ENCODE peak calls at places on chromosomes 7 and 10, in six cellular contexts. One of them, this sample, is unnamed. For H3K36me3, the result is how much of the 10 kb centered on the place peaks cover.

GRCh38 chr7:47691974-47692373 is 110.1 kb upstream of the TNS3 start:
- DNase-seq in IMR-90: no peak
- DNase-seq in GM23248: no peak
- DNase-seq in neural progenitor cell: no peak
- DNase-seq in neuronal stem cell: no peak
- DNase-seq in mesendoderm: no peak
- DNase-seq in this sample: no peak

GRCh38 chr10:23095966-23096813 is 811 bp downstream of the MSRB2 start:
- DNase-seq in neural progenitor cell: peak
- DNase-seq in IMR-90: peak
- DNase-seq in GM23248: peak
- DNase-seq in mesendoderm: peak
- DNase-seq in neuronal stem cell: peak
- DNase-seq in this sample: no peak

GRCh38 chr10:87623191-87623590 is 36.5 kb upstream of the PAPSS2 start:
- DNase-seq in neuronal stem cell: no peak
- DNase-seq in mesendoderm: no peak
- DNase-seq in neural progenitor cell: no peak
- DNase-seq in GM23248: no peak
- DNase-seq in IMR-90: no peak
- DNase-seq in this sample: no peak

GRCh38 chr7:27186450-27187157 is 1.6 kb upstream of the HOXA11 start:
- DNase-seq in IMR-90: no peak
- DNase-seq in GM23248: no peak
- DNase-seq in mesendoderm: no peak
- DNase-seq in neuronal stem cell: no peak
- DNase-seq in neural progenitor cell: no peak
- DNase-seq in this sample: no peak

GRCh38 chr7:101664893-101665471 is 35.9 kb upstream of the MYL10 start:
- DNase-seq in IMR-90: no peak
- DNase-seq in mesendoderm: peak
- DNase-seq in neuronal stem cell: no peak
- DNase-seq in neural progenitor cell: no peak
- DNase-seq in GM23248: no peak
- DNase-seq in this sample: no peak

GRCh38 chr10:102229810-102230263 is 3.7 kb downstream of the ELOVL3 start:
- DNase-seq in mesendoderm: peak
- DNase-seq in GM23248: peak
- DNase-seq in neural progenitor cell: peak
- DNase-seq in neuronal stem cell: peak
- DNase-seq in IMR-90: peak
- DNase-seq in this sample: no peak

GRCh38 chr10:59019603-59020002 is 156.8 kb upstream of the PHYHIPL start:
- DNase-seq in neural progenitor cell: peak
- DNase-seq in GM23248: peak
- DNase-seq in mesendoderm: no peak
- DNase-seq in neuronal stem cell: peak
- DNase-seq in IMR-90: no peak
- DNase-seq in this sample: no peak

GRCh38 chr10:105594301-105594700 is 953.2 kb downstream of the SORCS3 start:
- DNase-seq in neural progenitor cell: no peak
- DNase-seq in neuronal stem cell: no peak
- DNase-seq in GM23248: no peak
- DNase-seq in mesendoderm: no peak
- DNase-seq in IMR-90: no peak
- DNase-seq in this sample: no peak

GRCh38 chr7:77740257-77740656 is 44.0 kb downstream of the RSBN1L start:
- DNase-seq in IMR-90: no peak
- DNase-seq in neuronal stem cell: no peak
- DNase-seq in GM23248: no peak
- DNase-seq in neural progenitor cell: no peak
- DNase-seq in mesendoderm: no peak
- DNase-seq in this sample: no peak

DNA sequence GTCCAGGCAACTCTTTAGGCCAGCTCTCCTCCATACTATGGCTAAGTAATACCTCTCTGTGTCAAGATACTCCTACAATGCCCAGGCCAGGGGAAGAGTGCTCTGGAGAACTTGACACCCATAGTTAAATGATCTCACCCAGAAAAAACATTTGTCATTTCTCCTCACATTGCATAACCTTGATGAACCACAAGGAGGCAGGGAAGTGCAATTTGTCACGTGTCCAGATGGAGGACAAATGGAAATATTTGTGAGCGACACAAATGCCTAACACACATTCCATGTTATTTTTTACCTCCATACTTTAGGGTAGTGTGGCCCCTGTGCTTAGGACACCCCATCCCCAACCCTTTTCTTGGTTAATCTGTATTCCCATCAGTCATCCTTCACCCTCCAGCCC is 78.3 kb downstream of the HTR7 start:
- DNase-seq in neuronal stem cell: no peak
- DNase-seq in GM23248: peak
- DNase-seq in IMR-90: peak
- DNase-seq in mesendoderm: peak
- DNase-seq in neural progenitor cell: peak
- DNase-seq in this sample: no peak
- H3K9ac ChIP-seq in neuronal stem cell: no peak
- H3K9ac ChIP-seq in GM23248: no peak
- H3K9ac ChIP-seq in IMR-90: no peak
- H3K9ac ChIP-seq in mesendoderm: no peak
- H3K9ac ChIP-seq in neural progenitor cell: no peak
- H3K9ac ChIP-seq in this sample: no peak

DNA sequence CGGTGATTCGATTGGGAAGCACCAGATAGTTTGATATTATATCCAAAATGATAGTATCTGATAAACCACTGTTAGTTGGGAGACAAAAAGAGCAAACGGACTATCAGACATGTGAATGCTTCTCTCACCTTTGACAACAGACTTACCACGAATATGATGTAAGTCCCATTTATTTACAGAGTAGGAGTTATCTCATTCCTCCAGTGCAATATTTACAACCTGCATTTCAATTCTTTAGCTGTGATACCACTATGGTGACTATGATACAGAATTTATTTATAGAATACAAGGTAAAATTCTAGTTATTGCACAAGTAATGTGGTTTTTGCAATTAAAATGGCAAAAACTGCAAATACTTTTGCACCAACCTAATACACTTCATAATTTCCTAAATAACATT is 61.6 kb downstream of the ESYT2 start:
- DNase-seq in neural progenitor cell: no peak
- DNase-seq in neuronal stem cell: no peak
- DNase-seq in GM23248: no peak
- DNase-seq in mesendoderm: no peak
- DNase-seq in IMR-90: peak
- DNase-seq in this sample: no peak
- H3K36me3 ChIP-seq in neural progenitor cell: under half
- H3K36me3 ChIP-seq in neuronal stem cell: under half
- H3K36me3 ChIP-seq in GM23248: under half
- H3K36me3 ChIP-seq in mesendoderm: under half
- H3K36me3 ChIP-seq in IMR-90: under half
- H3K36me3 ChIP-seq in this sample: under half

DNA sequence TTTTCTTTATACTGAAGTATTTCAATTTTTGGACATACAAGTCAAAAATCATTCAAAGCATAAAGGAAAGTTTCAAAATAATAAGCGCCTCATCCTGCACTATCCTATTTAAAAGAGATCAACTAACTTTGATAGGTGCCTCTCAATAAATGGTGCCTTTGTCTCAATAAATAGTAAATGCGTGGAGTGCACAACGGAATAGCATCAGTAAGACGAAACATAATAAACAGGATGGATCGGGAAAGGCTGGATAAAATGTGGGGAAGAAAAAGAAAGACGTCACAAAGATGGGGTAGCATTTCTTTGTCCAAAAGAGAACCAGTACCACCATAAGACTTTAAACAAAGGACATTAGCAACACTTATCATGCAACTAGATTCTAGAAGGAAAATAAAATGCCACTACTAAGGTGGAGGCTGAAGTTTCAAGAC is 574 bp upstream of the PRKAR2B start:
- DNase-seq in mesendoderm: no peak
- DNase-seq in neuronal stem cell: no peak
- DNase-seq in GM23248: no peak
- DNase-seq in neural progenitor cell: no peak
- DNase-seq in IMR-90: peak
- DNase-seq in this sample: no peak
- H3K27ac ChIP-seq in mesendoderm: no peak
- H3K27ac ChIP-seq in neuronal stem cell: peak
- H3K27ac ChIP-seq in GM23248: no peak
- H3K27ac ChIP-seq in neural progenitor cell: no peak
- H3K27ac ChIP-seq in IMR-90: no peak
- H3K27ac ChIP-seq in this sample: no peak

DNA sequence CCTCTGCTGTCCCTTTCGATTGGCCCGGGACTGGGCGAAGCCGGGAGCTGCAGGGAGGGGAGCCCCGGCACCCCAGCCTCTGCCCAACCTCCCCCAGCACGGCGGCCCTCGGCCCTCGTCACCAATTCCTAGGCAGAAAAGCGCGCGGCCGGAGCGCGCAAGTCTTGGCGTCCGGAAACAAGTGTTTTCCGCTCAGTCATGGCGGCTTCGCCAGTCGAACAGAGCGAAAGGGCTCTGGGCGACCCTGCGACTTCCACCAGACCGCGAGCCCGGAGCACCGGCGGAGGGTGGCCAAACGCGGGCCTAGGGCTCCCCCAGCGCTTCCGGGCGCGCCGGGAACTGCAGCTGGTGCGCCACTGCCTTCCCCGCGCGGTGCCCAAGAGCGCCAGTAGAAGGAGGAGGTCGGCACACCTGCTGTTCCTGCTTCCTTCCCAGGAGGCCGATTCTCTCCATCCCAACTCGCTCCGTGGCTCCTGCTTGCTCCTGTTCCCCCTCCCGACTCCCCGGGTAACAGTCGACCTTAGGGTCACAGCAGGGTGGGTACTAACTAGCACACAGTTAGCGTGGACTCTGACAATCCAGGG is 729.9 kb downstream of the ZWINT start:
- DNase-seq in mesendoderm: peak
- DNase-seq in neural progenitor cell: peak
- DNase-seq in neuronal stem cell: peak
- DNase-seq in GM23248: peak
- DNase-seq in IMR-90: no peak
- DNase-seq in this sample: no peak
- H3K9ac ChIP-seq in mesendoderm: peak
- H3K9ac ChIP-seq in neural progenitor cell: no peak
- H3K9ac ChIP-seq in neuronal stem cell: peak
- H3K9ac ChIP-seq in GM23248: no peak
- H3K9ac ChIP-seq in IMR-90: no peak
- H3K9ac ChIP-seq in this sample: no peak

GRCh38 chr7:64793106-64793755 is 997 bp upstream of the ZNF138 start:
- DNase-seq in IMR-90: peak
- DNase-seq in neural progenitor cell: no peak
- DNase-seq in mesendoderm: peak
- DNase-seq in neuronal stem cell: no peak
- DNase-seq in GM23248: peak
- DNase-seq in this sample: no peak

GRCh38 chr7:64795176-64795575 is 948 bp downstream of the ZNF138 start:
- DNase-seq in neuronal stem cell: no peak
- DNase-seq in mesendoderm: peak
- DNase-seq in IMR-90: no peak
- DNase-seq in neural progenitor cell: peak
- DNase-seq in GM23248: no peak
- DNase-seq in this sample: no peak

DNA sequence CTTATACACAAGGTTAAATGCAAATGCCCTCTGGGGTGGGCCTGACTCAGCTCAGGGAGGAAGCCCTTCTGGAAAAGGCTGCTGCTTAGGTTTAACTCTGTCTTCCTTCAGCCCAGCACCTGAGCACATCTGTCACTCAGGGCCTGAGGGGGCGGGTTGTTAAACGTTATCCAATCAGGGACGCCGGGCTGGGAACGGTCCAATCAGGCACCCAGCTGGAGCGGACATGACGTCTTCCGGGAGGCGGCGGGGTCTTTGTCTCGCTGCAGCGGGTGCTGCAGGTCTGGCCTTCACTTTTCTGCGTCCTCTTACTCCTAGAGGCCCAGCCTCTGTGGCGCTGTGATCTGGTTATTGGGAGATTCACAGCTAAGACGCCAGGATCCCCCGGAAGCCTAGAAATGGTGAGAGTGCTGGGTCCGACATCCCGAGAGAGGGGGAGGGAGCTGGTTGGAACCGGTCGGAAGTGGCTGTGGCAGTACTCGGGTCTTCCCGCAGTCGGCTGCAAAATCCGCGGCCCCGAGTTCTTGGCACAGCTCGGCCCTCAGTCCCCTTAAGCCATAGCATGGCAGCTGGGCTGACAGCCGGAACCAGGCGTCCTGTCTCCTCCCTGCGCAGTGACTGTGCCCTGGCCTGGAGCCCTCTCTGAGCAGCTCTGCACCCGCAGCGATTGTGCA is at the start of gene ZNF138:
- DNase-seq in neural progenitor cell: peak
- DNase-seq in neuronal stem cell: peak
- DNase-seq in mesendoderm: peak
- DNase-seq in GM23248: peak
- DNase-seq in IMR-90: peak
- DNase-seq in this sample: peak
- H3K36me3 ChIP-seq in neural progenitor cell: under half
- H3K36me3 ChIP-seq in neuronal stem cell: under half
- H3K36me3 ChIP-seq in mesendoderm: under half
- H3K36me3 ChIP-seq in GM23248: under half
- H3K36me3 ChIP-seq in IMR-90: under half
- H3K36me3 ChIP-seq in this sample: under half